ENCODE peak calls at places on chromosomes 6 and 20, in six cellular contexts. Y is fibroblast of lung; R is activated CD4-positive, alpha-beta T cell treated with anti-CD3 and anti-CD28 coated beads for 48 hours; L is stomach; S is A549; E is A172. B is an unnamed sample.

GRCh38 chr20:59525500-59526241 is 78.7 kb upstream of the PHACTR3 start:
- DNase-seq in Y (peak), R (peak), L (peak), S (peak), E (peak), B (peak)

GRCh38 chr6:23775127-23775526 is 350.9 kb upstream of the NRSN1 start:
- DNase-seq in Y (no peak), R (no peak), L (no peak), S (no peak), E (no peak), B (no peak)

GRCh38 chr6:115618311-115618710 is 442.4 kb downstream of the FRK start:
- DNase-seq in Y (peak), R (no peak), L (no peak), S (no peak), E (no peak), B (no peak)

GRCh38 chr6:156879235-156879995 is 102.2 kb downstream of the ARID1B start:
- DNase-seq in Y (peak), R (no peak), L (no peak), S (no peak), E (no peak), B (no peak)

GRCh38 chr6:106745824-106746610 is 116.6 kb downstream of the QRSL1 start:
- DNase-seq in Y (no peak), R (no peak), L (no peak), S (peak), E (no peak), B (no peak)

GRCh38 chr20:5221078-5221430 is 94.2 kb downstream of the CDS2 start:
- DNase-seq in Y (no peak), R (no peak), L (no peak), S (no peak), E (no peak), B (no peak)

GRCh38 chr20:39190666-39191570 is 228.8 kb downstream of the DHX35 start:
- DNase-seq in Y (no peak), R (no peak), L (no peak), S (peak), E (peak), B (no peak)

GRCh38 chr6:118890997-118891790 is 2.8 kb upstream of the ASF1A start:
- DNase-seq in Y (no peak), R (no peak), L (no peak), S (no peak), E (no peak), B (no peak)

GRCh38 chr6:158207452-158207788 is 39.3 kb downstream of the GTF2H5 start:
- DNase-seq in Y (no peak), R (peak), L (no peak), S (no peak), E (no peak), B (no peak)

GRCh38 chr6:37674161-37674560 is 23.5 kb downstream of the MDGA1 start:
- DNase-seq in Y (no peak), R (no peak), L (no peak), S (no peak), E (no peak), B (no peak)

GRCh38 chr20:64077876-64078551 is 1.3 kb downstream of the RGS19 start:
- DNase-seq in Y (no peak), R (peak), L (peak), S (no peak), E (no peak), B (no peak)

GRCh38 chr6:29747688-29748250 is 24.5 kb downstream of the HLA-F start:
- DNase-seq in Y (no peak), R (no peak), L (no peak), S (no peak), E (no peak), B (no peak)

GRCh38 chr6:20400476-20401402 is 940 bp upstream of the E2F3 start:
- DNase-seq in Y (peak), R (peak), L (no peak), S (peak), E (peak), B (peak)

GRCh38 chr6:168206681-168207274 is 112.8 kb downstream of the DACT2 start:
- DNase-seq in Y (no peak), R (no peak), L (no peak), S (no peak), E (no peak), B (no peak)

GRCh38 chr6:31139599-31139998 is 733 bp upstream of the PSORS1C2 start:
- DNase-seq in Y (no peak), R (no peak), L (no peak), S (no peak), E (peak), B (peak)

GRCh38 chr20:52945862-52946522 is 26.2 kb upstream of the TSHZ2 start:
- DNase-seq in Y (no peak), R (no peak), L (no peak), S (no peak), E (peak), B (no peak)

GRCh38 chr6:82348130-82348529 is 15.5 kb upstream of the TPBG start:
- DNase-seq in Y (no peak), R (no peak), L (no peak), S (no peak), E (peak), B (peak)

GRCh38 chr6:43771210-43771857 is 1.3 kb downstream of the VEGFA start:
- DNase-seq in Y (no peak), R (peak), L (peak), S (no peak), E (peak), B (peak)

GRCh38 chr20:38139919-38140753 is 24.9 kb downstream of the TGM2 start:
- DNase-seq in Y (peak), R (no peak), L (no peak), S (no peak), E (peak), B (no peak)

GRCh38 chr6:166958926-166959861 is 2.8 kb upstream of the RNASET2 start:
- DNase-seq in Y (no peak), R (no peak), L (no peak), S (no peak), E (peak), B (no peak)

GRCh38 chr6:42158011-42158410 is 15.2 kb upstream of the GUCA1A start:
- DNase-seq in Y (peak), R (no peak), L (no peak), S (no peak), E (peak), B (no peak)

GRCh38 chr20:31560900-31561598 is 44.0 kb upstream of the ID1 start:
- DNase-seq in Y (peak), R (no peak), L (peak), S (peak), E (peak), B (peak)

GRCh38 chr6:14747881-14748520 is 497.9 kb upstream of the JARID2 start:
- DNase-seq in Y (peak), R (peak), L (no peak), S (no peak), E (peak), B (no peak)

GRCh38 chr6:96015791-96016776 is at the start of gene FUT9:
- DNase-seq in Y (no peak), R (no peak), L (peak), S (no peak), E (no peak), B (peak)

B was measured in ACHN.